ENCODE peak calls at places on chromosome 18, in seven cellular contexts. I is GM12878, A is HCT116, V is HepG2, J is SK-N-SH, R is K562, S is H1. X is an unnamed sample.

GRCh38 chr18:79522451-79523220 is 126.9 kb downstream of the NFATC1 start:
- DNase-seq in I (no peak), A (no peak), V (no peak), J (no peak), R (no peak), S (peak; percentile 46), X (no peak)

GRCh38 chr18:59629894-59630293 is 67.3 kb downstream of the CCBE1 start:
- DNase-seq in I (no peak), A (no peak), V (no peak), J (no peak), R (no peak), S (peak; percentile 14), X (no peak)

GRCh38 chr18:55096261-55097026 is 137.2 kb upstream of the CCDC68 start:
- DNase-seq in I (no peak), A (peak; percentile 32), V (peak; percentile 7), J (peak; percentile 37), R (peak; percentile 54), S (no peak), X (no peak)

GRCh38 chr18:44733069-44733753 is 52.5 kb downstream of the SETBP1 start:
- DNase-seq in I (no peak), A (no peak), V (no peak), J (no peak), R (no peak), S (no peak), X (no peak)

GRCh38 chr18:44341759-44342158 is 338.9 kb upstream of the SETBP1 start:
- DNase-seq in I (no peak), A (no peak), V (no peak), J (no peak), R (no peak), S (no peak), X (no peak)

GRCh38 chr18:36662000-36662399 is 166.8 kb downstream of the TPGS2 start:
- DNase-seq in I (no peak), A (no peak), V (no peak), J (no peak), R (peak; percentile 29), S (no peak), X (peak; percentile 5)

GRCh38 chr18:46035701-46036680 is 36.1 kb downstream of the PSTPIP2 start:
- DNase-seq in I (no peak), A (no peak), V (no peak), J (peak; percentile 17), R (no peak), S (no peak), X (no peak)

GRCh38 chr18:79662051-79662450 is 17.6 kb upstream of the CTDP1 start:
- DNase-seq in I (no peak), A (no peak), V (no peak), J (no peak), R (no peak), S (no peak), X (no peak)

GRCh38 chr18:49745051-49746014 is 68.0 kb downstream of the ACAA2 start:
- DNase-seq in I (no peak), A (no peak), V (no peak), J (no peak), R (no peak), S (no peak), X (no peak)

GRCh38 chr18:21004721-21005120 is 106.9 kb downstream of the ROCK1 start:
- DNase-seq in I (no peak), A (no peak), V (no peak), J (no peak), R (no peak), S (no peak), X (no peak)

GRCh38 chr18:64294967-64295366 is 146.1 kb upstream of the LINC00305 start:
- DNase-seq in I (no peak), A (no peak), V (no peak), J (no peak), R (no peak), S (no peak), X (no peak)

GRCh38 chr18:66872277-66872676 is 268.4 kb upstream of the CDH19 start:
- DNase-seq in I (no peak), A (no peak), V (no peak), J (peak; percentile 36), R (no peak), S (no peak), X (no peak)
- H3K4me1 ChIP-seq in I (no peaks in the 10 kb centered on the region), A (no peaks in the 10 kb centered on the region), V (peaks cover 16% of the 10 kb centered on the region), J (no peaks in the 10 kb centered on the region), R (no peaks in the 10 kb centered on the region), S (no peaks in the 10 kb centered on the region), X (no peaks in the 10 kb centered on the region)

GRCh38 chr18:9741821-9742541 is 33.9 kb downstream of the RAB31 start:
- DNase-seq in I (no peak), A (no peak), V (peak; percentile 29), J (no peak), R (peak; percentile 34), S (no peak), X (peak; percentile 40)
- H3K4me3 ChIP-seq in I (no peak overlapping the region), A (peak overlapping the region; percentile 22), V (peak overlapping the region; percentile 46), J (no peak overlapping the region), R (no peak overlapping the region), S (no peak overlapping the region), X (no peak overlapping the region)

GRCh38 chr18:3620146-3621119 is 170.5 kb downstream of the TGIF1 start:
- DNase-seq in I (no peak), A (no peak), V (peak; percentile 46), J (no peak), R (peak; percentile 76), S (no peak), X (no peak)
- TF ChIP-seq YY1 in I (no peak), A (no peak), V (no peak), J (no peak), R (no peak), S (no peak), X (no peak)

GRCh38 chr18:57780318-57781127 is 22.6 kb downstream of the ATP8B1 start:
- DNase-seq in I (peak; percentile 17), A (no peak), V (no peak), J (no peak), R (peak; percentile 50), S (no peak), X (no peak)
- H3K4me1 ChIP-seq in I (peaks cover 3% of the 10 kb centered on the region), A (peaks cover 71% of the 10 kb centered on the region), V (peaks cover 56% of the 10 kb centered on the region), J (peaks cover 5% of the 10 kb centered on the region), R (peaks cover 7% of the 10 kb centered on the region), S (peaks cover 3% of the 10 kb centered on the region), X (no peaks in the 10 kb centered on the region)